ENCODE peak calls at places on chromosomes 11 and 22, in eight cellular contexts. G is NCI-H1694; H is skeletal muscle cell; E is CD8-positive, alpha-beta T cell; O is T-helper 9 cell; R is LoVo; D is CD4-positive, CD25-positive, alpha-beta regulatory T cell; F is epithelial cell of esophagus. P is an unnamed sample.

GRCh38 chr11:8178297-8178696 is 9.5 kb upstream of the RIC3 start:
- DNase-seq in F (no peak), D (no peak), E (no peak), O (no peak), R (no peak), G (no peak), H (no peak), P (no peak)

GRCh38 chr11:64298966-64299846 is 952 bp upstream of the CATSPERZ start:
- DNase-seq in H (no peak), G (no peak), F (no peak), O (no peak), E (no peak), D (no peak), R (no peak), P (no peak)

GRCh38 chr11:14713518-14714244 is 70.1 kb downstream of the PDE3B start:
- DNase-seq in R (no peak), D (peak), O (peak), F (no peak), H (no peak), G (no peak), E (no peak), P (no peak)

GRCh38 chr11:68314886-68315580 is 2.6 kb downstream of the LRP5 start:
- DNase-seq in G (no peak), F (peak), D (no peak), H (no peak), R (no peak), E (no peak), O (no peak), P (no peak)

GRCh38 chr11:64900263-64900678 is 16.7 kb downstream of the ATG2A start:
- DNase-seq in O (peak), F (peak), E (peak), H (no peak), R (no peak), D (peak), G (no peak), P (peak)

GRCh38 chr11:69799582-69799981 is 19.6 kb downstream of the FGF3 start:
- DNase-seq in H (no peak), F (peak), E (no peak), R (peak), O (no peak), D (peak), G (no peak), P (no peak)

GRCh38 chr11:14288189-14288935 is 70.6 kb downstream of the RRAS2 start:
- DNase-seq in F (peak), E (no peak), H (no peak), O (no peak), D (peak), R (no peak), G (no peak), P (no peak)

GRCh38 chr11:126115820-126116319 is 53.2 kb upstream of the CDON start:
- DNase-seq in F (peak), O (no peak), D (no peak), G (no peak), R (no peak), H (no peak), E (no peak), P (no peak)

GRCh38 chr11:118876261-118876660 is 7.4 kb upstream of the CXCR5 start:
- DNase-seq in D (no peak), H (no peak), E (no peak), R (no peak), F (no peak), G (no peak), O (no peak), P (no peak)

GRCh38 chr22:47051435-47052175 is 289.2 kb downstream of the TBC1D22A start:
- DNase-seq in F (no peak), G (no peak), H (no peak), R (no peak), E (no peak), O (no peak), D (no peak), P (no peak)

GRCh38 chr11:121366970-121367369 is 74.4 kb downstream of the SC5D start:
- DNase-seq in O (no peak), E (no peak), F (no peak), G (peak), D (peak), R (no peak), H (no peak), P (no peak)

GRCh38 chr11:67820079-67820478 is 145.7 kb upstream of the ALDH3B2 start:
- DNase-seq in O (no peak), F (no peak), D (no peak), E (no peak), H (no peak), R (no peak), G (no peak), P (no peak)

GRCh38 chr11:71429701-71430100 is 18.5 kb downstream of the DHCR7 start:
- DNase-seq in E (no peak), G (no peak), H (no peak), R (no peak), O (no peak), D (no peak), F (no peak), P (no peak)

GRCh38 chr11:99020324-99021225 is at the start of gene CNTN5:
- DNase-seq in D (peak), E (no peak), R (no peak), H (no peak), O (no peak), G (no peak), F (peak), P (no peak)

GRCh38 chr11:13955971-13956421 is 6.5 kb upstream of the SPON1 start:
- DNase-seq in H (no peak), R (peak), O (peak), G (peak), F (peak), D (peak), E (peak), P (peak)

GRCh38 chr11:131975624-131976420 is 605.4 kb downstream of the NTM start:
- DNase-seq in E (no peak), D (no peak), R (no peak), F (no peak), H (no peak), O (no peak), G (no peak), P (no peak)

GRCh38 chr11:126359431-126360048 is 4.1 kb downstream of the ST3GAL4 start:
- DNase-seq in D (no peak), H (peak), F (no peak), G (peak), R (no peak), E (no peak), O (no peak), P (no peak)

GRCh38 chr11:6127881-6128280 is 20.4 kb downstream of the OR56B4 start:
- DNase-seq in R (no peak), O (no peak), H (no peak), D (no peak), G (no peak), F (peak), E (no peak), P (no peak)

GRCh38 chr11:96389604-96390402 is at the start of the genes CCDC82 and JRKL:
- DNase-seq in F (peak), E (peak), D (peak), O (peak), R (peak), G (peak), H (peak), P (peak)

GRCh38 chr11:16097543-16097942 is 258.8 kb downstream of the SOX6 start:
- DNase-seq in O (no peak), H (no peak), R (no peak), E (no peak), G (no peak), D (no peak), F (peak), P (no peak)

GRCh38 chr11:74438681-74439080 is 28.7 kb downstream of the KCNE3 start:
- DNase-seq in D (no peak), F (peak), H (no peak), R (no peak), E (no peak), G (no peak), O (no peak), P (no peak)

GRCh38 chr22:32801001-32801435 is 487 bp upstream of the TIMP3 start:
- DNase-seq in G (no peak), R (no peak), E (no peak), H (no peak), D (no peak), F (no peak), O (no peak), P (no peak)

GRCh38 chr22:19085233-19086043 is 36.8 kb downstream of the DGCR2 start:
- DNase-seq in O (no peak), H (peak), E (no peak), D (peak), G (peak), R (no peak), F (peak), P (no peak)

GRCh38 chr22:29855611-29856181 is 17.6 kb upstream of the ASCC2 start:
- DNase-seq in H (no peak), E (no peak), O (no peak), D (no peak), G (no peak), F (no peak), R (no peak), P (no peak)

GRCh38 chr11:112581747-112582146 is 321.1 kb upstream of the PLET1 start:
- DNase-seq in F (no peak), R (no peak), G (no peak), O (no peak), E (no peak), D (no peak), H (no peak), P (no peak)

GRCh38 chr22:22791438-22792181 is 96.0 kb upstream of the IGLL5 start:
- DNase-seq in O (no peak), H (no peak), E (no peak), F (no peak), D (no peak), G (no peak), R (no peak), P (no peak)

GRCh38 chr22:37254206-37254866 is 10.3 kb upstream of the RAC2 start:
- DNase-seq in H (peak), F (peak), E (no peak), G (no peak), O (no peak), D (no peak), R (peak), P (no peak)

GRCh38 chr22:22536515-22536914 is 16.4 kb upstream of the ZNF280A start:
- DNase-seq in E (no peak), R (no peak), G (no peak), D (no peak), F (no peak), O (no peak), H (no peak), P (no peak)

GRCh38 chr11:125141686-125142535 is 22.6 kb upstream of the PKNOX2 start:
- DNase-seq in H (no peak), E (peak), D (peak), F (peak), G (no peak), O (peak), R (peak), P (peak)

GRCh38 chr11:33103836-33104235 is 57.4 kb downstream of the CSTF3 start:
- DNase-seq in R (no peak), G (no peak), H (no peak), O (no peak), F (no peak), D (no peak), E (no peak), P (no peak)

GRCh38 chr11:121557348-121557747 is 104.6 kb upstream of the SORL1-AS1 start:
- DNase-seq in R (no peak), F (no peak), G (no peak), D (peak), H (no peak), E (no peak), O (no peak), P (no peak)

GRCh38 chr11:14386895-14387480 is 28.0 kb upstream of the RRAS2 start:
- DNase-seq in O (no peak), H (peak), E (no peak), G (peak), D (no peak), F (no peak), R (no peak), P (no peak)

GRCh38 chr22:38777087-38777671 is 16.8 kb downstream of the DNAL4 start:
- DNase-seq in E (no peak), F (no peak), H (no peak), D (no peak), R (no peak), G (no peak), O (no peak), P (no peak)

P was measured in CD4-positive, alpha-beta T cell.